ENCODE peak calls at places on chromosomes 5 and 9, in five cellular contexts. E is A549, F is GM12878, A is endothelial cell of umbilical vein, C is HepG2. M is an unnamed sample.

GRCh38 chr9:107142896-107143603 is 140.0 kb upstream of the RAD23B start:
- DNase-seq in F (no peak), A (no peak), E (no peak), C (no peak), M (no peak)

GRCh38 chr9:132049323-132049882 is 30.3 kb downstream of the MED27 start:
- DNase-seq in A (no peak), E (no peak), F (no peak), C (no peak), M (no peak)

GRCh38 chr5:179862891-179863290 is 4.3 kb upstream of the MRNIP start:
- DNase-seq in F (no peak), C (no peak), A (no peak), E (no peak), M (no peak)

GRCh38 chr9:122206118-122207046 is 22.4 kb downstream of the LHX6 start:
- DNase-seq in A (no peak), F (no peak), C (no peak), E (no peak), M (no peak)

GRCh38 chr9:88074931-88075330 is 63.3 kb downstream of the SPATA31C2 start:
- DNase-seq in C (no peak), E (no peak), A (no peak), F (no peak), M (no peak)

GRCh38 chr9:36144322-36145206 is 8.0 kb downstream of the GLIPR2 start:
- DNase-seq in F (no peak), C (peak; percentile 20), E (no peak), A (no peak), M (no peak)

GRCh38 chr5:13625616-13626198 is 318.8 kb downstream of the DNAH5 start:
- DNase-seq in F (no peak), A (no peak), E (no peak), C (no peak), M (no peak)

GRCh38 chr5:153629027-153629426 is 138.6 kb downstream of the GRIA1 start:
- DNase-seq in C (no peak), F (no peak), A (peak; percentile 92), E (no peak), M (peak; percentile 1)

GRCh38 chr5:31075981-31076380 is 117.5 kb upstream of the CDH6 start:
- DNase-seq in F (no peak), E (no peak), A (no peak), C (no peak), M (no peak)

GRCh38 chr9:93233033-93233432 is 49.1 kb downstream of the WNK2 start:
- DNase-seq in F (no peak), E (no peak), C (no peak), A (no peak), M (no peak)

GRCh38 chr5:132033122-132033521 is 21.7 kb upstream of the ACSL6 start:
- DNase-seq in A (no peak), E (no peak), C (no peak), F (no peak), M (no peak)

GRCh38 chr9:110337727-110338522 is at the start of gene TXNDC8:
- DNase-seq in F (no peak), E (no peak), A (peak; percentile 19), C (no peak), M (no peak)

GRCh38 chr9:92680166-92681119 is 10.5 kb upstream of the IPPK start:
- DNase-seq in A (no peak), E (no peak), C (no peak), F (no peak), M (peak; percentile 13)

GRCh38 chr9:93228453-93228852 is 44.5 kb downstream of the WNK2 start:
- DNase-seq in C (no peak), E (no peak), F (no peak), A (no peak), M (no peak)

GRCh38 chr9:36162211-36162610 is 7.0 kb upstream of the CCIN start:
- DNase-seq in A (no peak), E (no peak), F (no peak), C (no peak), M (no peak)

GRCh38 chr9:129328357-129329103 is 150.5 kb upstream of the IER5L start:
- DNase-seq in F (no peak), A (no peak), E (no peak), C (no peak), M (peak; percentile 74)

GRCh38 chr5:104198156-104198555 is 635.6 kb upstream of the NUDT12 start:
- DNase-seq in E (no peak), A (no peak), F (no peak), C (peak; percentile 31), M (no peak)

GRCh38 chr9:135552698-135553161 is 6.8 kb downstream of the OBP2A start:
- DNase-seq in A (no peak), E (no peak), F (no peak), C (no peak), M (no peak)

GRCh38 chr9:136773386-136774044 is 9.2 kb upstream of the LCN15 start:
- DNase-seq in F (no peak), A (peak; percentile 42), E (peak; percentile 41), C (peak; percentile 41), M (peak; percentile 70)

GRCh38 chr9:73349476-73349875 is 197.8 kb downstream of the ANXA1 start:
- DNase-seq in C (no peak), F (no peak), E (no peak), A (no peak), M (no peak)

GRCh38 chr5:133049726-133050048 is 2.1 kb upstream of the HSPA4 start:
- DNase-seq in A (peak; percentile 53), C (peak; percentile 93), E (no peak), F (no peak), M (no peak)

GRCh38 chr5:168585119-168585912 is 6.1 kb upstream of the PANK3 start:
- DNase-seq in F (peak; percentile 56), C (no peak), E (no peak), A (no peak), M (no peak)

GRCh38 chr5:168591302-168592013 is 12.3 kb upstream of the PANK3 start:
- DNase-seq in A (no peak), E (no peak), C (peak; percentile 49), F (no peak), M (no peak)

GRCh38 chr5:168592014-168592368 is 12.8 kb upstream of the PANK3 start:
- DNase-seq in E (no peak), A (no peak), F (no peak), C (peak; percentile 98), M (no peak)

GRCh38 chr5:168587987-168588386 is 8.8 kb upstream of the PANK3 start:
- DNase-seq in A (no peak), C (no peak), F (no peak), E (no peak), M (no peak)

DNA sequence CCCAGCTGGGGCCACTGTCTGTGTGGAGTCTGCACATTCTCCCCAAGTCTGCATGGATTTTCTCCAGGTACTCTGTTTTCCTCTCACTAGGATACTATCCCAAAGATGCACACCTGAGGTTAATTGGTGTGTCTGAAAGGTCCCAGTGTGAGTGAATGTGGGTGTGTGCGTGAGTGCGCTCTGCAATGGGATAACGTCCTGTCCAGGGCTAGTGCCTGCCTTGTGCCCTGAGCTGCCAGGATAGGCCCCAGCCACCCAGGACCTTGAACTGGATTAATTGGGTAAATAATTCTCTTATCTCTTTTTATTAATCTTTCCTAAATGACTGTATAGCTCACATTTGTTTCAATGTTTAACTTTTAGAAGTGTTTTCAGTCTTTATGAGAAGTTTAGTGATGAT is 11.5 kb upstream of the PANK3 start:
- DNase-seq in F (no peak), E (no peak), A (no peak), C (no peak), M (no peak)
- TF ChIP-seq MYC in F (no peak), E (no peak), A (no peak), C (no peak), M (no peak)

DNA sequence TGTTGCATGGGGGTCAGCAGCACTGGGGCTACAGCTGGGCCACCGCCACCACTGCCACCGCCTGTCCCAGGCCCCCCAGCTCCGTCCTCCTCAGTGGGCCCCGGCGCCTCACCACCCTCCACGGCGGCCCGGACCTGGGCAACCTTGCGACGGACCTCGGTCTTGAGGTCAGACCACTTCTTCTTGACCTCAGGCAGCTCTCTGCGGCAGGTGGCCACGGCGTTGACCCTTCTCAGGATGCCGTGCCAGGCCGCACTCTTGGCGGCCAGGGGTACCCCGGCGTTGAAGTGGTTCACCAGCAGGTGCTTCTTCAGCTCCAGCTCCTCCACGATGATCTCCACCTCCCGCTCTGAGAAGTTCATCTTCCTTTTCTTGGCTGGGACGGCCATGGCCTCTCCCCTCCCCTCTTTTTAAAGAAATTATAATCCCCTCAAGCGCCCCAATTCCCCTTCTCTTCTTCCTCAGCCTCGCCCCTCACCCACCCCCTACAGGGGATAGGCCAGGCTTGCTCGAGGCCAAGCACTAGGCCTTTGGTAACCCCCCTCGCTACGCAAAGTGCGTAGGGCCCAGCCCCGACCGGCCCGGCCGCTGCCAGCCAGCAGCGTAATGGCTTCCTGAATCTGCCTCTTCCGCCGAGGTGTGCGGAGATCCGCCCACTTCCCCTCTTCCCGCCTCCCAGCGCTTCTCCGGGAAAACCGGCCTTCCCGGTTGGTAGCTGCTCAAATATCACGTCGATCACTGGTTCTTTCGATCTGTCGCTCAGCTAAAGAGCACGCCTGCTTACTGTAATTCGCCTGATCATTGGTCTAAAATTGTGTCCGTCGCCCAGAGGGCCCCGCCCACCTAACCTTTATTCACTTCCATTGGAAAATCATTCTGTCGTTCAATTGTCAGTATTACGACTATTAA is at the start of gene NAIF1:
- DNase-seq in A (peak; percentile 99), C (peak; percentile 99), F (peak; percentile 98), E (peak; percentile 99), M (peak; percentile 99)
- TF ChIP-seq POLR2A in A (no peak), C (peak; percentile 50), F (no peak), E (no peak), M (peak; percentile 17)

DNA sequence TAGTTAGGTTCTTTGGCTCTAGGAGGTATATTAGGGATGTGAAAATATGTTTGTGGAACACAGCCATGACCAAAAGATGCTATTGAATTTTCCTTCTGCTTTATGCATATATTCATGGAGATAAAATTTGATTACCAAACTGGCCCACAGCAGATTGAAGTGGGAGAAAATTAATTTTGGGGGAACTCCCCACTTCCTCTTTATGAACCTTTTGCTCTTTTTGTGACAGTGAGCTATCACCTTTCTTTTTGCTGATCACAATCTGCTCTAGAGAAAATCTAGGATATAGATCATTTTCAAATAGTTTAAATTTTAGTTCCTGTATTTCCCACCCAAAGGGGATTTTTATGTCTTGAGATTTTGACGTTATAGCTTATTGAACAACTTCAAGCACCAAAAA is 313.0 kb downstream of the GABRB2 start:
- DNase-seq in F (no peak), E (no peak), A (no peak), C (no peak), M (no peak)
- TF ChIP-seq MYC in F (no peak), E (no peak), A (no peak), C (no peak), M (no peak)

GRCh38 chr9:35033101-35033500 is 39.3 kb downstream of the VCP start:
- DNase-seq in C (no peak), F (no peak), E (no peak), A (no peak), M (no peak)

DNA sequence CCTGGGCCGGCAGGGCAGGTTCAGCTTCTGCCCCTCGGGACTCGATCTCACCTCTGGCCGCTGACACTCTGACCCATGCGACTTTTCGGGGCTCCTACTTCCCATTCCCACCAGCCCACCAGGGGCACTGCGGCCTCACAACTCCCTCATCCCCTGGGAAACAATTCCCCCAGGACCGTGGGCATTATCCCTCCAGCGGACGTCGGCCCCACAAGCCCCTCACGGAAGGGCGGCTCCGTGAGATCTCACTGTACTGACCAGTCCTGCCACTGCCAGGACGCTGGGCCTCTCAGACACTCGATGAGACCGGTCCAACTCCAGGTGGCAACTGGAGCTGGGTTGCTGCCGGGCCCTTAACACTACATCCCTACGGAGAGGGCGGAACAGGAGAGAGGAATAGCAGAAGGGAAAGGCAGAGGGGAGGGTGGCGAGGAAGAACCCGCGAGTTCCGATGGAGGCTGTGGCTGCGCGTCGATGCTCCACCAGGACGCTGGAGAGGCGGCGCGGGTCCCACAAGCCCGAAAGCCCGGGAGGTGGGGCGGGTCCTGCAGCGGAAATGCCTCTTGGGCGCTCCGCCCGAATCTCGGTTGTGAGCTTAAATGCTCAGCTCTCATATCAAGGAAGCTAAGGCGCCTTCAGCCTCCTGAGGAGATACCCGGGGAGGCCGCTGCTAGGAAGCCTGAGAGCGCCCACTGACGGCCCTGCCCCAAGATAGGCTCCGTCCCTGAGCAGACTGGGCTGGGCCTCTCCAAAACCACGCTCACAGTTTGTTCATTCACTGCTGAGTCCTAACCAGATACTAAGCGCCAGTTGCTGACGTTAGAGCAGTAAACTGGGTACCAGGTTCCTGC is 36.3 kb downstream of the VCP start:
- DNase-seq in C (no peak), E (no peak), A (peak; percentile 44), F (no peak), M (no peak)
- TF ChIP-seq POLR2A in C (no peak), E (no peak), A (no peak), F (peak; percentile 25), M (no peak)